ENCODE peak calls at places on chromosomes 1 and 21, in ten cellular contexts. N, H, Q, J, W, B, P, F, S and O are unnamed samples.
A peak's percentile ranks its signal among the peaks of the same experiment; 100 is the strongest.

GRCh38 chr1:88985033-88985432 is 7.4 kb downstream of the KYAT3 start:
- DNase-seq in N (peak; percentile 88), H (peak; percentile 99), Q (peak; percentile 25), J (no peak), W (no peak), B (no peak), P (peak; percentile 85), F (peak; percentile 96), S (no peak), O (peak; percentile 14)

GRCh38 chr1:941588-942383 is 17.3 kb downstream of the NOC2L start:
- DNase-seq in N (peak; percentile 65), H (peak; percentile 46), Q (peak; percentile 75), J (peak; percentile 78), W (peak; percentile 70), B (no peak), P (peak; percentile 94), F (peak; percentile 95), S (no peak), O (peak; percentile 50)

GRCh38 chr21:15138475-15138874 is 73.7 kb upstream of the NRIP1 start:
- DNase-seq in N (no peak), H (no peak), Q (no peak), J (no peak), W (no peak), B (no peak), P (no peak), F (no peak), S (no peak), O (no peak)

GRCh38 chr1:233289676-233290075 is 5.8 kb downstream of the PCNX2 start:
- DNase-seq in N (no peak), H (no peak), Q (no peak), J (no peak), W (peak; percentile 35), B (no peak), P (no peak), F (no peak), S (no peak), O (no peak)

GRCh38 chr1:44733365-44733764 is 2.4 kb upstream of the RNU5D-1 start:
- DNase-seq in N (peak; percentile 97), H (peak; percentile 23), Q (no peak), J (no peak), W (no peak), B (no peak), P (peak; percentile 56), F (peak; percentile 71), S (no peak), O (no peak)

GRCh38 chr21:44815852-44816628 is 1.8 kb downstream of the SUMO3 start:
- DNase-seq in N (no peak), H (no peak), Q (no peak), J (no peak), W (no peak), B (no peak), P (no peak), F (no peak), S (no peak), O (no peak)

GRCh38 chr1:6953216-6953615 is 168.0 kb downstream of the CAMTA1 start:
- DNase-seq in N (no peak), H (no peak), Q (no peak), J (no peak), W (no peak), B (no peak), P (no peak), F (no peak), S (no peak), O (no peak)

GRCh38 chr1:3690282-3691065 is 38.2 kb downstream of the TP73 start:
- DNase-seq in N (no peak), H (no peak), Q (no peak), J (no peak), W (no peak), B (no peak), P (no peak), F (no peak), S (no peak), O (no peak)

GRCh38 chr1:83802450-83803152 is 196.3 kb downstream of the TTLL7 start:
- DNase-seq in N (no peak), H (no peak), Q (no peak), J (no peak), W (no peak), B (no peak), P (no peak), F (no peak), S (no peak), O (no peak)

GRCh38 chr1:83798965-83799364 is 200.0 kb downstream of the TTLL7 start:
- DNase-seq in N (no peak), H (no peak), Q (no peak), J (no peak), W (no peak), B (no peak), P (no peak), F (no peak), S (no peak), O (no peak)

GRCh38 chr1:83799474-83800085 is 199.4 kb downstream of the TTLL7 start:
- DNase-seq in N (no peak), H (no peak), Q (no peak), J (no peak), W (no peak), B (no peak), P (no peak), F (no peak), S (no peak), O (no peak)

GRCh38 chr1:83805921-83806320 is 193.0 kb downstream of the TTLL7 start:
- DNase-seq in N (no peak), H (no peak), Q (no peak), J (no peak), W (no peak), B (no peak), P (no peak), F (no peak), S (no peak), O (no peak)

GRCh38 chr1:83802023-83802422 is 196.9 kb downstream of the TTLL7 start:
- DNase-seq in N (no peak), H (no peak), Q (no peak), J (no peak), W (no peak), B (no peak), P (no peak), F (no peak), S (no peak), O (no peak)
- TF ChIP-seq CTCF in N (no peak), H (no peak), Q (no peak), J (no peak), W (no peak), B (no peak), P (no peak), F (no peak), S (no peak), O (no peak)

DNA sequence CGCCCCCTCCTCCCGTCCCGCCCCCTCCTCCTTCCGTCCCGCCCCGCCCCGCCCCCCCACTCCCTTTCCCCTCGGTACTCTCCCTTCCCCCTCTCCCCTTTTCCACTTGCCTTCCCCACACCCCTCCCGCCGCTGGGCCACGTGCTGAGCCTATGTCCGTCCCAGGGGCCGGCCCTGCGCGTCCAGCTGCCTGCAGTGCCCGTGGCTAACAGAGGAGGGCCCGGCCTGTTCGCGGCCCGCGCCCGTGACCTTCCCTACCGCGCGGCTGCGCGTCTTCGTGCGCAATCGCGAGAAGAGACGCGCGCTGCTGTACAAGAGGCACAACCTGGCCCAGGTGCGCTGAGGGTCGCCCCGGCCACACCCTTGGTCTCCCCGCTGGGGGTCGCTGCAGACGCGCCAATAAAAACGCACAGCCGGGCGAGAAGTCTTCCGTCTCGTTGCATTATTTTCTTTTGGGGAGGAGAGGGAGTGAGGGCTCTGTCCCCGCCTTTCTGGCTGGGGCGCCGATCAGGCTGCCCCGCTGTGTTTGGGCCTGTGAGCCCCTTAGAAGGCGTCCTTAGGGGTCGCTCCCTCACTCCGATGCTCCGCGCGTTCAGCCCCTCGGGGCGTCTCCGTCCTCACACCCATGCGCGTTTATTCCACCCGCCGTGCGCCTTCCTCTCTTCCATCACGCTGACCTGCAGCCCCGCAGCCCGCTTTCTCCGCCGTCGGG is 28.0 kb downstream of the TRIM11 start:
- DNase-seq in N (peak; percentile 57), H (peak; percentile 81), Q (peak; percentile 66), J (peak; percentile 84), W (peak; percentile 93), B (peak; percentile 60), P (peak; percentile 70), F (peak; percentile 93), S (no peak), O (peak; percentile 82)
- TF ChIP-seq CTCF in N (peak; percentile 27), H (peak; percentile 67), Q (peak; percentile 37), J (peak; percentile 72), W (peak; percentile 75), B (peak; percentile 76), P (peak; percentile 72), F (peak; percentile 68), S (no peak), O (peak; percentile 79)

GRCh38 chr1:114671011-114671938 is 1.4 kb upstream of the DENND2C start:
- DNase-seq in N (peak; percentile 35), H (peak; percentile 44), Q (no peak), J (no peak), W (no peak), B (no peak), P (peak; percentile 7), F (peak; percentile 21), S (no peak), O (no peak)
- TF ChIP-seq CTCF in N (peak; percentile 31), H (peak; percentile 43), Q (no peak), J (no peak), W (no peak), B (peak; percentile 34), P (peak; percentile 30), F (peak; percentile 34), S (no peak), O (peak; percentile 55)

DNA sequence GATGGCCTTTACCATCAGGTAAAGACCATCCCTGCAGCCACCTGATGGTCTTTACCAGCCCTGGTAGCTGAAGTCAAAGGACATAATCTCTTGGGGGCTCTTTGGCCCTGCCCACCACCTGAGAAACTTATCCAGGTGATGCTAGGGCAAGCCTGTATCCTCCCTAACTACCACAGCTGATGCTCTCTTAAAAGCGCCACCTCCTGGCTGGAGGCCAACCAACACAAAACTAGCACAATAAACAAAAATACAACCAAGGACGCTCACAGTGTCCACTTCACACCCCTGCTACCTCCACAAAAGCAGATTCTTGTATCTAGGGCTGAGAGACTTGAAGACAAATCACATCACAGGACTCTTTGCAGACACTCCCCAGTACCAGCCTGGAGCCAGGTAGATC is 357.1 kb upstream of the POU3F1 start:
- DNase-seq in N (no peak), H (no peak), Q (no peak), J (no peak), W (no peak), B (no peak), P (no peak), F (no peak), S (no peak), O (peak; percentile 5)
- TF ChIP-seq CTCF in N (no peak), H (no peak), Q (no peak), J (no peak), W (no peak), B (no peak), P (no peak), F (no peak), S (no peak), O (no peak)

GRCh38 chr21:36169465-36170128 is 13.0 kb downstream of the DOP1B start:
- DNase-seq in N (no peak), H (no peak), Q (no peak), J (no peak), W (peak; percentile 28), B (no peak), P (no peak), F (no peak), S (no peak), O (peak; percentile 26)
- TF ChIP-seq CTCF in N (peak; percentile 5), H (no peak), Q (no peak), J (no peak), W (no peak), B (no peak), P (peak; percentile 15), F (no peak), S (no peak), O (no peak)